ENCODE peak calls at places on chromosomes 11 and 22, in six cellular contexts. D, Y, C, Q, K and G are unnamed samples.

GRCh38 chr11:117071344-117071787 is 26.9 kb downstream of the SIK3 start:
- DNase-seq in D (no peak), K (no peak), Q (peak), C (peak), Y (peak), G (no peak)

GRCh38 chr22:23522642-23523251 is 57.3 kb downstream of the IGLL1 start:
- DNase-seq in K (no peak), Q (no peak), Y (peak), D (no peak), C (no peak), G (no peak)

GRCh38 chr22:19290400-19291217 is 910 bp downstream of the CLTCL1 start:
- DNase-seq in Q (peak), K (peak), D (no peak), Y (peak), C (no peak), G (no peak)

GRCh38 chr11:20450829-20451228 is 63.3 kb downstream of the PRMT3 start:
- DNase-seq in C (no peak), D (no peak), Y (no peak), K (no peak), Q (no peak), G (no peak)

GRCh38 chr22:49855491-49855911 is 1.9 kb downstream of the ZBED4 start:
- DNase-seq in D (no peak), C (peak), Q (no peak), K (no peak), Y (no peak), G (no peak)

GRCh38 chr11:63620928-63621539 is 6.8 kb upstream of the PLAAT3 start:
- DNase-seq in C (no peak), D (no peak), Y (no peak), Q (no peak), K (peak), G (no peak)

GRCh38 chr22:27170491-27170890 is 513.1 kb downstream of the MIAT start:
- DNase-seq in K (no peak), Q (no peak), Y (no peak), D (no peak), C (peak), G (peak)

GRCh38 chr11:36131719-36132349 is 157.4 kb downstream of the COMMD9 start:
- DNase-seq in Q (peak), D (no peak), Y (no peak), C (peak), K (no peak), G (no peak)

GRCh38 chr11:39113606-39114005 is 2345.8 kb downstream of the LRRC4C start:
- DNase-seq in D (no peak), K (no peak), Y (no peak), C (no peak), Q (no peak), G (no peak)

GRCh38 chr11:127625402-127625801 is 624.8 kb upstream of the KIRREL3 start:
- DNase-seq in Q (no peak), C (no peak), D (no peak), Y (no peak), K (no peak), G (no peak)

GRCh38 chr11:83502041-83502440 is 215.9 kb upstream of the CCDC90B start:
- DNase-seq in Q (no peak), Y (no peak), K (no peak), D (no peak), C (peak), G (no peak)

GRCh38 chr11:81222491-81222890 is 1511.2 kb downstream of the FAM181B start:
- DNase-seq in Y (no peak), D (no peak), Q (no peak), C (no peak), K (no peak), G (no peak)

GRCh38 chr11:15923169-15923568 is 433.2 kb downstream of the SOX6 start:
- DNase-seq in D (no peak), C (no peak), Q (no peak), K (no peak), Y (no peak), G (peak)

GRCh38 chr11:1356007-1356435 is 33.7 kb upstream of the BRSK2 start:
- DNase-seq in C (no peak), D (no peak), Q (no peak), Y (no peak), K (no peak), G (no peak)

GRCh38 chr11:45104006-45104789 is 42.2 kb upstream of the PRDM11 start:
- DNase-seq in Y (no peak), D (no peak), Q (no peak), K (no peak), C (no peak), G (no peak)

GRCh38 chr22:32745996-32746322 is 55.5 kb upstream of the TIMP3 start:
- DNase-seq in K (no peak), Y (no peak), Q (no peak), C (no peak), D (no peak), G (no peak)

GRCh38 chr11:5272395-5273017 is 2.8 kb upstream of the HBE1 start:
- DNase-seq in Q (no peak), C (no peak), K (no peak), D (no peak), Y (no peak), G (no peak)

GRCh38 chr11:350723-351255 is 18.5 kb upstream of the B4GALNT4 start:
- DNase-seq in Q (no peak), D (no peak), Y (no peak), K (no peak), C (no peak), G (no peak)

GRCh38 chr11:115739121-115739520 is 234.9 kb upstream of the CADM1 start:
- DNase-seq in Y (no peak), K (no peak), D (no peak), C (no peak), Q (no peak), G (no peak)

GRCh38 chr11:120835601-120836228 is 188.2 kb upstream of the TBCEL start:
- DNase-seq in Q (peak), Y (no peak), K (no peak), D (no peak), C (peak), G (no peak)

GRCh38 chr11:69094111-69094914 is 45.6 kb downstream of the TPCN2 start:
- DNase-seq in C (no peak), D (no peak), K (no peak), Y (no peak), Q (no peak), G (no peak)

GRCh38 chr11:122091850-122092249 is 24.2 kb downstream of the BLID start:
- DNase-seq in D (no peak), C (peak), Q (no peak), Y (no peak), K (no peak), G (no peak)

GRCh38 chr11:134691985-134692384 is 279.9 kb upstream of the B3GAT1 start:
- DNase-seq in Y (no peak), Q (no peak), C (peak), K (no peak), D (no peak), G (no peak)

GRCh38 chr22:17501679-17502285 is 61.5 kb upstream of the SLC25A18 start:
- DNase-seq in Y (peak), Q (peak), D (no peak), C (peak), K (peak), G (no peak)

GRCh38 chr22:17734197-17734596 is 40.1 kb downstream of the BID start:
- DNase-seq in D (no peak), Q (no peak), Y (no peak), C (peak), K (peak), G (no peak)

GRCh38 chr11:14764899-14765527 is 121.4 kb downstream of the PDE3B start:
- DNase-seq in K (peak), Q (no peak), C (no peak), Y (no peak), D (no peak), G (no peak)

GRCh38 chr11:78961938-78962701 is 387.5 kb upstream of the NARS2 start:
- DNase-seq in C (peak), Y (peak), D (no peak), K (no peak), Q (peak), G (no peak)

GRCh38 chr11:103582351-103582909 is 454.0 kb upstream of the DDI1 start:
- DNase-seq in C (peak), Q (no peak), D (no peak), K (no peak), Y (no peak), G (no peak)